ENCODE peak calls at places on chromosomes 11 and 22, in four cellular contexts. S, A, G and N are unnamed samples.

GRCh38 chr11:95042906-95043305 is 6.3 kb upstream of the KDM4F start:
- DNase-seq in S (no peak), A (peak; percentile 42), G (no peak), N (no peak)

GRCh38 chr22:20862540-20862939 is 3.7 kb downstream of the SNAP29 start:
- DNase-seq in S (no peak), A (no peak), G (no peak), N (no peak)

GRCh38 chr11:131240421-131240820 is 130.0 kb upstream of the NTM start:
- DNase-seq in S (no peak), A (no peak), G (no peak), N (no peak)

GRCh38 chr22:21568207-21569075 is 927 bp downstream of the UBE2L3 start:
- DNase-seq in S (no peak), A (peak; percentile 23), G (peak; percentile 59), N (peak; percentile 24)

GRCh38 chr11:16958833-16959232 is 55.4 kb downstream of the PLEKHA7 start:
- DNase-seq in S (no peak), A (no peak), G (no peak), N (no peak)

GRCh38 chr11:45079943-45080719 is 66.3 kb upstream of the PRDM11 start:
- DNase-seq in S (no peak), A (no peak), G (no peak), N (no peak)

GRCh38 chr11:18563090-18563730 is 25.3 kb downstream of the UEVLD start:
- DNase-seq in S (no peak), A (no peak), G (no peak), N (no peak)

GRCh38 chr11:20457001-20457768 is 69.7 kb downstream of the PRMT3 start:
- DNase-seq in S (no peak), A (no peak), G (no peak), N (no peak)

GRCh38 chr11:113505541-113506375 is 30.6 kb upstream of the DRD2 start:
- DNase-seq in S (no peak), A (no peak), G (peak; percentile 33), N (no peak)

GRCh38 chr11:129278586-129279319 is 86.6 kb upstream of the ARHGAP32 start:
- DNase-seq in S (peak; percentile 21), A (peak; percentile 26), G (peak; percentile 70), N (peak; percentile 29)

GRCh38 chr11:17764446-17765218 is 30.1 kb downstream of the KCNC1 start:
- DNase-seq in S (no peak), A (no peak), G (peak; percentile 93), N (no peak)

GRCh38 chr22:45010532-45010900 is 711 bp upstream of the PHF21B start:
- DNase-seq in S (no peak), A (no peak), G (no peak), N (no peak)

GRCh38 chr11:31657091-31657490 is 147.5 kb downstream of the ELP4 start:
- DNase-seq in S (no peak), A (no peak), G (no peak), N (no peak)

GRCh38 chr22:20938272-20938671 is 21.1 kb downstream of the CRKL start:
- DNase-seq in S (no peak), A (no peak), G (no peak), N (no peak)

DNA sequence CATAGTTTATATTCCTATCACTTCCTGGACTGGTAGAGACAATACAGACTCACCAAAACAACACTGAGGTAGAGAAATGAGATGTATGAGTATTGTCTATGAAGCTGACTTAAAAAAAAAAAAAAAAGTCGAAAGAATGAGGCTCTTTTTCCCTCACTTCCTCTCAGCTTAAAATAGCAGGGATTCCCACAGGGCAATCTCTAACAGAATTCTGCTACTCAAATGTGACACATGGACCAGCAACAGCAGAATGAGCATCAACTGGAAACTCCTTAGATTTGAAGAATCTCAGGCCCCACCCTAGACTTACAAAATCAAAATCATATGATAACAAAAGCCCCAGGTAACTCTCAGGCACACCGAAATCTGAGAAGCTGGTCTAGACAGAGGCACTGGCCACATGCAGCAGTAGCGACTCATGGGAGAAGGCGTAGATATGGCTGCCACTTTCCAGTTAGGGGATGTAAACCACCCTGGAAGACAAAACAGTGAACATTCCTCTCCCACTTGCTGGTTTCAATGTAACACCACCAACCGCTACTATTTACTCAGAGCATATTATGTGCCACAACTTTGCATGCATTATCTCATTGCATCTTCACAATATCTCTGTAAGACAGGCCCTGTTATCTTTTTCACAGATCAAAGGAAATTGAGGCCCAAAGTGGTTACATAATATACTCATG is 128.0 kb downstream of the RBFOX2 start:
- DNase-seq in S (no peak), A (no peak), G (no peak), N (no peak)
- TF ChIP-seq CTCF in S (no peak), A (no peak), G (no peak), N (no peak)

GRCh38 chr11:59114344-59114743 is 7.3 kb downstream of the FAM111B start:
- DNase-seq in S (no peak), A (no peak), G (no peak), N (no peak)

GRCh38 chr11:59106363-59107336 is at the start of gene FAM111B:
- DNase-seq in S (peak; percentile 74), A (peak; percentile 83), G (peak; percentile 91), N (peak; percentile 74)

GRCh38 chr11:59115556-59115955 is 8.5 kb downstream of the FAM111B start:
- DNase-seq in S (no peak), A (no peak), G (no peak), N (no peak)

GRCh38 chr11:59117774-59118173 is 10.7 kb downstream of the FAM111B start:
- DNase-seq in S (no peak), A (no peak), G (no peak), N (no peak)

GRCh38 chr11:59112494-59112893 is 5.5 kb downstream of the FAM111B start:
- DNase-seq in S (no peak), A (no peak), G (no peak), N (no peak)
- H3K4me3 ChIP-seq in S (no peak overlapping the region), A (no peak overlapping the region), G (no peak overlapping the region), N (no peak overlapping the region)

GRCh38 chr11:61816736-61817455 is at the start of gene FADS1:
- DNase-seq in S (peak; percentile 91), A (peak; percentile 89), G (peak; percentile 98), N (peak; percentile 93)
- TF ChIP-seq CTCF in S (peak; percentile 38), A (peak; percentile 51), G (peak; percentile 68), N (peak; percentile 65)

GRCh38 chr11:33828604-33829429 is 54.5 kb upstream of the FBXO3 start:
- DNase-seq in S (no peak), A (no peak), G (peak; percentile 52), N (no peak)
- H3K4me3 ChIP-seq in S (peak overlapping the region; percentile 67), A (peak overlapping the region; percentile 24), G (peak overlapping the region; percentile 54), N (peak overlapping the region; percentile 47)

GRCh38 chr11:77270921-77271320 is 30.6 kb downstream of the GDPD4 start:
- DNase-seq in S (no peak), A (no peak), G (no peak), N (no peak)
- TF ChIP-seq CTCF in S (no peak), A (no peak), G (no peak), N (no peak)

GRCh38 chr11:101470414-101470813 is 113.4 kb downstream of the TRPC6 start:
- DNase-seq in S (no peak), A (no peak), G (no peak), N (no peak)
- H3K4me3 ChIP-seq in S (no peak overlapping the region), A (no peak overlapping the region), G (no peak overlapping the region), N (no peak overlapping the region)

GRCh38 chr22:39429186-39429585 is 27.6 kb upstream of the MGAT3 start:
- DNase-seq in S (peak; percentile 2), A (no peak), G (no peak), N (no peak)

GRCh38 chr22:39430576-39431150 is 26.1 kb upstream of the MGAT3 start:
- DNase-seq in S (peak; percentile 12), A (no peak), G (no peak), N (no peak)

GRCh38 chr22:39429916-39430575 is 26.8 kb upstream of the MGAT3 start:
- DNase-seq in S (peak; percentile 17), A (no peak), G (no peak), N (no peak)

GRCh38 chr22:39427751-39428596 is 28.4 kb downstream of the TAB1 start:
- DNase-seq in S (peak; percentile 3), A (no peak), G (no peak), N (no peak)

DNA sequence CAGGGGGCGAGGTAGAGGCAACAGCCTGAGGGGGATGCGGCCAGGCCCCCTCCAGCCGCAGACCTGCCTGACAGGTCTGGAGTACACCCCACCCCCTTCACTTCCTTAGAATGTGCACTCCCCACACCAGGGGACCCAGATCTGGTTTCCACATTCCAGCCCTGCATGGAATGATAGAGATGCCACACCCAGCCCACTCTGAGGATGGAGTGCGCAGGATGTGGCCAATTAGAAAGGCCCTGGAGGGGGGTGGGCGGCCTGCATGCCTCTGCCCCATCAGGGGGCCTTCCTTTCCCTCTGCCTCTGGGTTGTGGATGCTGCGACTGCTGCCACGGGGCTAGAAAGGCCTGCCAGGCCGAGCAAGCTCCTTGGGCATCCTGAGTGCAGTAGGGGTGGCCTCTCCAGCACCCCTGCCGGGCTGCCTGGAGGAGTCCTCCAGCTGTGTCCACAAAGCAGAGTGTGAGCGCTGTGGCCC is 28.2 kb upstream of the MGAT3 start:
- DNase-seq in S (peak; percentile 6), A (no peak), G (peak; percentile 85), N (no peak)
- TF ChIP-seq CTCF in S (no peak), A (no peak), G (no peak), N (no peak)

DNA sequence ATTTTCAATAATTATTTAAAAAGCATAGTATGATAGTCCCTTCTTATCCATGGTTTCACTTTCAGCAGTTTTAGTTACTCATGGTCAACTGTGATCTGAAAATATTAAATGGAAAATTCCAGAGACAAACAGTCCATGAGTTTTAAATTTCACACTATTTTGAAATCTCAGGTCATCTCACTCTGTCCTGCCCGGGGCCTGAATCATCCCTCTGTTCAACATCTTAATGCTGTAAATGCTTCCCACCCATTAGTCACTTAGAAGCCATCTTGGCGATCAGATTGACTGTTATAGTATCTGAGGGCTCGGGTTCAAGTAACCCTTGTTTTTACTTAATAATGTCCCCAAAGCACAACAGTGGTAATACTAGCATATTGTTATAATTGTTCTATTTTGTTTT is 1509.3 kb downstream of the FAM181B start:
- DNase-seq in S (no peak), A (no peak), G (no peak), N (no peak)
- H3K4me3 ChIP-seq in S (no peak overlapping the region), A (no peak overlapping the region), G (no peak overlapping the region), N (no peak overlapping the region)

GRCh38 chr11:117458275-117459120 is 130.8 kb downstream of the CEP164 start:
- DNase-seq in S (no peak), A (no peak), G (no peak), N (no peak)
- TF ChIP-seq CTCF in S (no peak), A (no peak), G (no peak), N (no peak)

GRCh38 chr11:66142370-66143263 is 72.5 kb downstream of the PACS1 start:
- DNase-seq in S (no peak), A (no peak), G (no peak), N (no peak)
- H3K4me3 ChIP-seq in S (no peak overlapping the region), A (no peak overlapping the region), G (no peak overlapping the region), N (no peak overlapping the region)